ENCODE peak calls at places on chromosomes 1 and 21, in seven cellular contexts. L is heart left ventricle; T is HCT116; W is right lobe of liver; F is AG04450; D is GM23338; I is CD8-positive, alpha-beta memory T cell. U is an unnamed sample.

GRCh38 chr1:196660912-196661311 is 9.1 kb downstream of the CFH start:
- DNase-seq in T (peak; percentile 23), D (peak; percentile 73), W (no peak), L (no peak), I (no peak), F (peak; percentile 6), U (no peak)

GRCh38 chr1:167060141-167061072 is 29.8 kb downstream of the GPA33 start:
- DNase-seq in L (no peak), T (no peak), D (peak; percentile 59), F (no peak), W (no peak), I (no peak), U (no peak)

GRCh38 chr1:12447849-12448312 is 170.1 kb downstream of the DHRS3 start:
- DNase-seq in D (no peak), W (no peak), T (no peak), L (no peak), I (no peak), F (no peak), U (no peak)

GRCh38 chr21:42218836-42219605 is at the start of gene ABCG1:
- DNase-seq in D (peak; percentile 87), F (no peak), T (no peak), W (peak; percentile 69), L (peak; percentile 46), I (peak; percentile 63), U (peak; percentile 73)

GRCh38 chr1:43563779-43564616 is 33.3 kb downstream of the PTPRF start:
- DNase-seq in I (no peak), F (no peak), T (no peak), D (peak; percentile 31), L (no peak), W (no peak), U (no peak)

GRCh38 chr1:212485895-212486590 is 53.3 kb downstream of the NENF start:
- DNase-seq in L (peak; percentile 39), T (peak; percentile 66), W (no peak), I (peak; percentile 42), D (peak; percentile 62), F (peak; percentile 64), U (peak; percentile 69)

GRCh38 chr1:94863297-94863911 is 43.2 kb downstream of the SLC44A3 start:
- DNase-seq in F (no peak), W (no peak), D (no peak), L (no peak), T (peak; percentile 3), I (no peak), U (no peak)

GRCh38 chr1:241640867-241641542 is 836 bp upstream of the CHML start:
- DNase-seq in T (no peak), W (no peak), L (no peak), I (no peak), D (no peak), F (no peak), U (peak; percentile 63)

GRCh38 chr1:17892225-17892624 is 137.1 kb downstream of the ACTL8 start:
- DNase-seq in I (no peak), L (peak; percentile 76), D (no peak), F (no peak), T (no peak), W (no peak), U (no peak)

GRCh38 chr1:235642021-235642942 is 7.3 kb downstream of the GNG4 start:
- DNase-seq in L (no peak), I (peak; percentile 86), W (no peak), F (no peak), D (peak; percentile 59), T (peak; percentile 58), U (no peak)

GRCh38 chr21:16517380-16517779 is 787.6 kb downstream of the USP25 start:
- DNase-seq in L (no peak), F (no peak), D (no peak), W (no peak), I (no peak), T (no peak), U (no peak)

GRCh38 chr1:26276432-26276838 is 3.5 kb upstream of the SH3BGRL3 start:
- DNase-seq in T (no peak), W (peak; percentile 55), F (no peak), L (no peak), D (no peak), I (no peak), U (no peak)

GRCh38 chr1:235342039-235342438 is 13.7 kb downstream of the GGPS1 start:
- DNase-seq in I (no peak), L (no peak), T (no peak), W (no peak), D (no peak), F (no peak), U (no peak)

GRCh38 chr21:36700961-36701911 is 2.3 kb downstream of the SIM2 start:
- DNase-seq in F (no peak), T (no peak), L (no peak), I (no peak), W (no peak), D (peak; percentile 72), U (no peak)

GRCh38 chr1:192476802-192477298 is 98.7 kb upstream of the RGS1 start:
- DNase-seq in D (no peak), L (peak; percentile 25), I (no peak), W (no peak), F (no peak), T (no peak), U (no peak)

GRCh38 chr1:83959824-83960441 is 39.0 kb downstream of the TTLL7 start:
- DNase-seq in T (no peak), D (no peak), F (no peak), I (no peak), L (no peak), W (no peak), U (no peak)

GRCh38 chr1:8361198-8361849 is 43.4 kb downstream of the SLC45A1 start:
- DNase-seq in T (no peak), I (no peak), D (no peak), W (no peak), L (peak; percentile 6), F (no peak), U (no peak)

GRCh38 chr1:8362701-8363101 is 44.8 kb downstream of the SLC45A1 start:
- DNase-seq in T (no peak), W (no peak), D (no peak), I (no peak), L (peak; percentile 5), F (no peak), U (no peak)

GRCh38 chr1:8364528-8365442 is 46.9 kb downstream of the SLC45A1 start:
- DNase-seq in F (no peak), W (no peak), T (no peak), I (no peak), L (peak; percentile 65), D (no peak), U (peak; percentile 47)

GRCh38 chr1:8363764-8364301 is 45.9 kb downstream of the SLC45A1 start:
- DNase-seq in T (no peak), W (no peak), L (no peak), D (no peak), I (no peak), F (no peak), U (no peak)

DNA sequence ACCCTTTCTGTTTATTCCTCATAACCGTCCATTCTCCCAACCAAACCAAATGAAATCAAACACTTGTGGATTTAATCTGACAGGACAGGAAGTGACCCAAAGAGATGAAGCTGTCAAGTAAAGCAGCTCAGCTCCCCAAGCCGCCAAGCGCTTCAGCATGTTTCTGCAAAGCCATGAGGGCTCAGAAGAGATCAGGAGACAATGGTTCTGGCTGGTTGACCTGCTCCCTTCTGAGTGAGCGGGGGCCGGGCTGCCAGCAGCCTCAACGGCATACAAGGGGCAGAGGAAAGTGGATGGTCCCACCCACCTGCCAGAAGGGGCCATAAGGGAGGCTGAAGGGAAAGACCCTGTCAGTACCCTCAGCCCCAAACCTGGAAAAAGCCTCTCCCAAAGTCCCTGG is 45.3 kb downstream of the SLC45A1 start:
- DNase-seq in F (no peak), W (no peak), I (no peak), T (no peak), D (no peak), L (peak; percentile 13), U (no peak)
- H3K27ac ChIP-seq in F (no peak overlapping the region), W (no peak overlapping the region), I (no peak overlapping the region), T (no peak overlapping the region), D (no peak overlapping the region), L (peak overlapping the region; percentile 82), U (peak overlapping the region; percentile 36)

GRCh38 chr1:48785869-48786268 is 9.2 kb upstream of the BEND5 start:
- DNase-seq in F (no peak), T (no peak), D (no peak), W (no peak), L (no peak), I (no peak), U (no peak)

GRCh38 chr1:48790397-48790796 is 13.7 kb upstream of the BEND5 start:
- DNase-seq in L (no peak), W (no peak), D (no peak), F (no peak), T (no peak), I (no peak), U (no peak)

GRCh38 chr1:48793863-48794262 is 17.2 kb upstream of the BEND5 start:
- DNase-seq in T (no peak), I (no peak), F (no peak), L (no peak), W (no peak), D (peak; percentile 17), U (no peak)

GRCh38 chr1:48794815-48795214 is 18.1 kb upstream of the BEND5 start:
- DNase-seq in W (no peak), D (no peak), F (no peak), I (no peak), L (no peak), T (no peak), U (no peak)

DNA sequence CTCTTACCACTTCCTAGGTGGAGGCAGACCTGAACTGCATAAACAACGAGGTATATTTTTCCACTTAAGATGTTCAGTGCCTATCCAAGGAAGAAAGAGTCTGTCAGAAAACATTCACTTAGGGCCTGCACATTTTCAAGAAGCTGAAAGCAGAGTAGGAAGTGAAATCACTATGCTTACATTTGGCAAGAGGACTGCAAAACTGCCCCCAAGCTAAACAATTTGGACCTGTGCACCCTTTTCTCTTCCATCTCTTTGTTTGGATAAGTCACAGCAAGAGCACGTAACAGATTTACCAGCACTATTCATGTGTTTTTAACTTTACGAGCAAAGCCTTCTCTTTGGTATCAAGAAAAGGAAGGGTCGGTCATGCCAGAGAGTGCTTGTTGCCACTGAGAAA is 13.2 kb upstream of the BEND5 start:
- DNase-seq in T (no peak), D (no peak), F (no peak), I (no peak), L (no peak), W (no peak), U (no peak)
- H3K27ac ChIP-seq in T (no peak overlapping the region), D (no peak overlapping the region), F (no peak overlapping the region), I (no peak overlapping the region), L (no peak overlapping the region), W (no peak overlapping the region), U (peak overlapping the region; percentile 32)

DNA sequence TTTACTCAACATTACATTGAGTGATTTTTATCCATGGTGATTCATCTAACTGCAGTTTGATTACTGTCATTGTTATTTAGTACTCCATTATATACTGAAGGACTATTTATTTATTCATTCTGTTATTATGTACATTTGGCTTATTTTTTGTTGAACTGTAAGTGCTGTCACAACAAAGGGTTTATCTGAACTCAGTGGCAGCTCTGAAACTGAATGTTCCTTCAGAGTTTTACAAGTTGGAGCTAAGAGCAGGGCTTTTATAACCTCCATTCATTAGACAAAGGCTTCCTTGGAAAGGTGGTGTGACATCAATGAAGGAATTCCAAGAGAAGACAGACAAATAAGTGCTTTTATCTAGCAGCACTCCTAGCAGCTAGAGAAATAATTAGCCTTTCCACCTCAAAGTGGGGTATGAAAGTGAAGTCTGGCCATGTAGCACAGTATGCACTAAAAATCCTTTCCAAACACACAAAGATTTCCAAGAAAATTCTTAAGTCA is 83.3 kb upstream of the GORAB start:
- DNase-seq in F (no peak), D (no peak), W (no peak), L (no peak), T (no peak), I (no peak), U (no peak)
- H3K27ac ChIP-seq in F (no peak overlapping the region), D (no peak overlapping the region), W (no peak overlapping the region), L (no peak overlapping the region), T (no peak overlapping the region), I (no peak overlapping the region), U (no peak overlapping the region)

GRCh38 chr1:159909381-159909780 is 9.4 kb upstream of the CFAP45 start:
- DNase-seq in W (no peak), F (no peak), L (no peak), T (no peak), D (no peak), I (no peak), U (no peak)
- H3K27ac ChIP-seq in W (no peak overlapping the region), F (no peak overlapping the region), L (no peak overlapping the region), T (no peak overlapping the region), D (no peak overlapping the region), I (no peak overlapping the region), U (no peak overlapping the region)